ENCODE peak calls at places on chromosomes 7 and 10, in four cellular contexts. One of them, this sample, is unnamed.

GRCh38 chr7:101677421-101678137 is 48.5 kb upstream of the MYL10 start:
- DNase-seq in activated naive CD4-positive, alpha-beta T cell treated with anti-CD3 and anti-CD28 coated beads, Interleukin-2, amount 50 U/mL, for 16 hours: no peak
- DNase-seq in sciatic nerve: no peak
- DNase-seq in CD4-positive, CD25-positive, alpha-beta regulatory T cell: no peak
- DNase-seq in this sample: peak

GRCh38 chr10:114271779-114272167 is 32.7 kb downstream of the VWA2 start:
- DNase-seq in activated naive CD4-positive, alpha-beta T cell treated with anti-CD3 and anti-CD28 coated beads, Interleukin-2, amount 50 U/mL, for 16 hours: no peak
- DNase-seq in sciatic nerve: no peak
- DNase-seq in CD4-positive, CD25-positive, alpha-beta regulatory T cell: no peak
- DNase-seq in this sample: peak

GRCh38 chr7:120337308-120337907 is 64.4 kb downstream of the KCND2 start:
- DNase-seq in activated naive CD4-positive, alpha-beta T cell treated with anti-CD3 and anti-CD28 coated beads, Interleukin-2, amount 50 U/mL, for 16 hours: no peak
- DNase-seq in sciatic nerve: no peak
- DNase-seq in CD4-positive, CD25-positive, alpha-beta regulatory T cell: no peak
- DNase-seq in this sample: peak

GRCh38 chr7:106067678-106068077 is 44.4 kb downstream of the SYPL1 start:
- DNase-seq in activated naive CD4-positive, alpha-beta T cell treated with anti-CD3 and anti-CD28 coated beads, Interleukin-2, amount 50 U/mL, for 16 hours: no peak
- DNase-seq in sciatic nerve: no peak
- DNase-seq in CD4-positive, CD25-positive, alpha-beta regulatory T cell: no peak
- DNase-seq in this sample: no peak

GRCh38 chr7:2717905-2718702 is 30.1 kb downstream of the AMZ1 start:
- DNase-seq in activated naive CD4-positive, alpha-beta T cell treated with anti-CD3 and anti-CD28 coated beads, Interleukin-2, amount 50 U/mL, for 16 hours: no peak
- DNase-seq in sciatic nerve: no peak
- DNase-seq in CD4-positive, CD25-positive, alpha-beta regulatory T cell: no peak
- DNase-seq in this sample: no peak

GRCh38 chr7:1309290-1309689 is 76.6 kb downstream of the UNCX start:
- DNase-seq in activated naive CD4-positive, alpha-beta T cell treated with anti-CD3 and anti-CD28 coated beads, Interleukin-2, amount 50 U/mL, for 16 hours: no peak
- DNase-seq in sciatic nerve: no peak
- DNase-seq in CD4-positive, CD25-positive, alpha-beta regulatory T cell: no peak
- DNase-seq in this sample: no peak

GRCh38 chr10:16497911-16498310 is 23.8 kb downstream of the C1QL3 start:
- DNase-seq in activated naive CD4-positive, alpha-beta T cell treated with anti-CD3 and anti-CD28 coated beads, Interleukin-2, amount 50 U/mL, for 16 hours: no peak
- DNase-seq in sciatic nerve: no peak
- DNase-seq in CD4-positive, CD25-positive, alpha-beta regulatory T cell: no peak
- DNase-seq in this sample: peak

GRCh38 chr7:4931932-4932331 is 27.1 kb downstream of the MMD2 start:
- DNase-seq in activated naive CD4-positive, alpha-beta T cell treated with anti-CD3 and anti-CD28 coated beads, Interleukin-2, amount 50 U/mL, for 16 hours: no peak
- DNase-seq in sciatic nerve: peak
- DNase-seq in CD4-positive, CD25-positive, alpha-beta regulatory T cell: no peak
- DNase-seq in this sample: no peak

GRCh38 chr10:119859422-119860258 is 13.0 kb downstream of the MCMBP start:
- DNase-seq in activated naive CD4-positive, alpha-beta T cell treated with anti-CD3 and anti-CD28 coated beads, Interleukin-2, amount 50 U/mL, for 16 hours: no peak
- DNase-seq in sciatic nerve: no peak
- DNase-seq in CD4-positive, CD25-positive, alpha-beta regulatory T cell: no peak
- DNase-seq in this sample: peak

GRCh38 chr10:137031-137430 is 1.8 kb downstream of the ZMYND11 start:
- DNase-seq in activated naive CD4-positive, alpha-beta T cell treated with anti-CD3 and anti-CD28 coated beads, Interleukin-2, amount 50 U/mL, for 16 hours: peak
- DNase-seq in sciatic nerve: no peak
- DNase-seq in CD4-positive, CD25-positive, alpha-beta regulatory T cell: peak
- DNase-seq in this sample: peak

GRCh38 chr10:104435822-104436221 is 82.2 kb downstream of the CFAP58 start:
- DNase-seq in activated naive CD4-positive, alpha-beta T cell treated with anti-CD3 and anti-CD28 coated beads, Interleukin-2, amount 50 U/mL, for 16 hours: no peak
- DNase-seq in sciatic nerve: no peak
- DNase-seq in CD4-positive, CD25-positive, alpha-beta regulatory T cell: no peak
- DNase-seq in this sample: no peak

GRCh38 chr10:35182631-35183510 is 56.2 kb downstream of the CREM start:
- DNase-seq in activated naive CD4-positive, alpha-beta T cell treated with anti-CD3 and anti-CD28 coated beads, Interleukin-2, amount 50 U/mL, for 16 hours: no peak
- DNase-seq in sciatic nerve: no peak
- DNase-seq in CD4-positive, CD25-positive, alpha-beta regulatory T cell: no peak
- DNase-seq in this sample: no peak

GRCh38 chr7:2698581-2699288 is 10.7 kb downstream of the AMZ1 start:
- DNase-seq in activated naive CD4-positive, alpha-beta T cell treated with anti-CD3 and anti-CD28 coated beads, Interleukin-2, amount 50 U/mL, for 16 hours: peak
- DNase-seq in sciatic nerve: no peak
- DNase-seq in CD4-positive, CD25-positive, alpha-beta regulatory T cell: peak
- DNase-seq in this sample: no peak

GRCh38 chr10:52314822-52315552 is 906 bp downstream of the DKK1 start:
- DNase-seq in activated naive CD4-positive, alpha-beta T cell treated with anti-CD3 and anti-CD28 coated beads, Interleukin-2, amount 50 U/mL, for 16 hours: no peak
- DNase-seq in sciatic nerve: no peak
- DNase-seq in CD4-positive, CD25-positive, alpha-beta regulatory T cell: no peak
- DNase-seq in this sample: peak

GRCh38 chr7:76296743-76297740 is 5.4 kb upstream of the HSPB1 start:
- DNase-seq in activated naive CD4-positive, alpha-beta T cell treated with anti-CD3 and anti-CD28 coated beads, Interleukin-2, amount 50 U/mL, for 16 hours: no peak
- DNase-seq in sciatic nerve: no peak
- DNase-seq in CD4-positive, CD25-positive, alpha-beta regulatory T cell: no peak
- DNase-seq in this sample: peak

GRCh38 chr7:91876391-91877133 is 3.9 kb downstream of the MTERF1 start:
- DNase-seq in activated naive CD4-positive, alpha-beta T cell treated with anti-CD3 and anti-CD28 coated beads, Interleukin-2, amount 50 U/mL, for 16 hours: no peak
- DNase-seq in sciatic nerve: no peak
- DNase-seq in CD4-positive, CD25-positive, alpha-beta regulatory T cell: no peak
- DNase-seq in this sample: peak

GRCh38 chr7:157253850-157254249 is 83.0 kb upstream of the DNAJB6 start:
- DNase-seq in activated naive CD4-positive, alpha-beta T cell treated with anti-CD3 and anti-CD28 coated beads, Interleukin-2, amount 50 U/mL, for 16 hours: no peak
- DNase-seq in sciatic nerve: no peak
- DNase-seq in CD4-positive, CD25-positive, alpha-beta regulatory T cell: no peak
- DNase-seq in this sample: no peak

GRCh38 chr7:128200376-128200775 is 40.7 kb upstream of the LEP start:
- DNase-seq in activated naive CD4-positive, alpha-beta T cell treated with anti-CD3 and anti-CD28 coated beads, Interleukin-2, amount 50 U/mL, for 16 hours: no peak
- DNase-seq in sciatic nerve: no peak
- DNase-seq in CD4-positive, CD25-positive, alpha-beta regulatory T cell: no peak
- DNase-seq in this sample: no peak

GRCh38 chr10:105989995-105990394 is 1174.5 kb downstream of the SORCS1 start:
- DNase-seq in activated naive CD4-positive, alpha-beta T cell treated with anti-CD3 and anti-CD28 coated beads, Interleukin-2, amount 50 U/mL, for 16 hours: no peak
- DNase-seq in sciatic nerve: no peak
- DNase-seq in CD4-positive, CD25-positive, alpha-beta regulatory T cell: no peak
- DNase-seq in this sample: no peak

GRCh38 chr10:84197643-84198042 is 3.3 kb downstream of the CDHR1 start:
- DNase-seq in activated naive CD4-positive, alpha-beta T cell treated with anti-CD3 and anti-CD28 coated beads, Interleukin-2, amount 50 U/mL, for 16 hours: no peak
- DNase-seq in sciatic nerve: no peak
- DNase-seq in CD4-positive, CD25-positive, alpha-beta regulatory T cell: no peak
- DNase-seq in this sample: no peak

GRCh38 chr7:131331806-131332205 is 4.1 kb downstream of the MKLN1 start:
- DNase-seq in activated naive CD4-positive, alpha-beta T cell treated with anti-CD3 and anti-CD28 coated beads, Interleukin-2, amount 50 U/mL, for 16 hours: no peak
- DNase-seq in sciatic nerve: no peak
- DNase-seq in CD4-positive, CD25-positive, alpha-beta regulatory T cell: no peak
- DNase-seq in this sample: no peak

GRCh38 chr7:10237306-10237705 is 736.4 kb upstream of the PHF14 start:
- DNase-seq in activated naive CD4-positive, alpha-beta T cell treated with anti-CD3 and anti-CD28 coated beads, Interleukin-2, amount 50 U/mL, for 16 hours: no peak
- DNase-seq in sciatic nerve: no peak
- DNase-seq in CD4-positive, CD25-positive, alpha-beta regulatory T cell: no peak
- DNase-seq in this sample: peak

GRCh38 chr7:119943932-119944600 is 328.9 kb upstream of the KCND2 start:
- DNase-seq in activated naive CD4-positive, alpha-beta T cell treated with anti-CD3 and anti-CD28 coated beads, Interleukin-2, amount 50 U/mL, for 16 hours: no peak
- DNase-seq in sciatic nerve: no peak
- DNase-seq in CD4-positive, CD25-positive, alpha-beta regulatory T cell: no peak
- DNase-seq in this sample: no peak

GRCh38 chr7:78605131-78605530 is 806.6 kb downstream of the PHTF2 start:
- DNase-seq in activated naive CD4-positive, alpha-beta T cell treated with anti-CD3 and anti-CD28 coated beads, Interleukin-2, amount 50 U/mL, for 16 hours: no peak
- DNase-seq in sciatic nerve: no peak
- DNase-seq in CD4-positive, CD25-positive, alpha-beta regulatory T cell: no peak
- DNase-seq in this sample: no peak

GRCh38 chr7:41481353-41481752 is 221.5 kb downstream of the INHBA start:
- DNase-seq in activated naive CD4-positive, alpha-beta T cell treated with anti-CD3 and anti-CD28 coated beads, Interleukin-2, amount 50 U/mL, for 16 hours: no peak
- DNase-seq in sciatic nerve: no peak
- DNase-seq in CD4-positive, CD25-positive, alpha-beta regulatory T cell: no peak
- DNase-seq in this sample: peak

GRCh38 chr10:60944159-60944909 is at the start of gene RHOBTB1:
- DNase-seq in activated naive CD4-positive, alpha-beta T cell treated with anti-CD3 and anti-CD28 coated beads, Interleukin-2, amount 50 U/mL, for 16 hours: peak
- DNase-seq in sciatic nerve: peak
- DNase-seq in CD4-positive, CD25-positive, alpha-beta regulatory T cell: no peak
- DNase-seq in this sample: peak

This sample was measured in choroid plexus epithelial cell.